ENCODE peak calls at places on chromosomes 16 and 17, in seven cellular contexts. One of them, this sample, is unnamed.

GRCh38 chr17:80104321-80104955 is 3.1 kb downstream of the GAA start:
- DNase-seq in IMR-90: no peak
- DNase-seq in LNCaP clone FGC: no peak
- DNase-seq in AG09319: no peak
- DNase-seq in tibial nerve: no peak
- DNase-seq in vagina: no peak
- DNase-seq in AG04449: no peak
- DNase-seq in this sample: no peak

GRCh38 chr16:89162314-89162713 is 9.2 kb upstream of the CDH15 start:
- DNase-seq in IMR-90: no peak
- DNase-seq in LNCaP clone FGC: no peak
- DNase-seq in AG09319: no peak
- DNase-seq in tibial nerve: no peak
- DNase-seq in vagina: no peak
- DNase-seq in AG04449: no peak
- DNase-seq in this sample: no peak

GRCh38 chr17:83127431-83128160 is 48.2 kb downstream of the METRNL start:
- DNase-seq in IMR-90: no peak
- DNase-seq in LNCaP clone FGC: no peak
- DNase-seq in AG09319: no peak
- DNase-seq in tibial nerve: no peak
- DNase-seq in vagina: no peak
- DNase-seq in AG04449: no peak
- DNase-seq in this sample: no peak

GRCh38 chr17:73584987-73585386 is 59.3 kb downstream of the SDK2 start:
- DNase-seq in IMR-90: no peak
- DNase-seq in LNCaP clone FGC: no peak
- DNase-seq in AG09319: no peak
- DNase-seq in tibial nerve: no peak
- DNase-seq in vagina: no peak
- DNase-seq in AG04449: no peak
- DNase-seq in this sample: no peak

GRCh38 chr16:68086336-68086821 is 1.2 kb downstream of the NFATC3 start:
- DNase-seq in IMR-90: peak
- DNase-seq in LNCaP clone FGC: no peak
- DNase-seq in AG09319: no peak
- DNase-seq in tibial nerve: no peak
- DNase-seq in vagina: no peak
- DNase-seq in AG04449: no peak
- DNase-seq in this sample: no peak

GRCh38 chr17:77882481-77883212 is 75.9 kb upstream of the TNRC6C start:
- DNase-seq in IMR-90: peak
- DNase-seq in LNCaP clone FGC: no peak
- DNase-seq in AG09319: no peak
- DNase-seq in tibial nerve: no peak
- DNase-seq in vagina: no peak
- DNase-seq in AG04449: no peak
- DNase-seq in this sample: peak

GRCh38 chr17:55722742-55723487 is at the start of gene TMEM100:
- DNase-seq in IMR-90: peak
- DNase-seq in LNCaP clone FGC: no peak
- DNase-seq in AG09319: peak
- DNase-seq in tibial nerve: no peak
- DNase-seq in vagina: peak
- DNase-seq in AG04449: no peak
- DNase-seq in this sample: no peak

GRCh38 chr16:2150418-2151187 is 2.2 kb downstream of the RAB26 start:
- DNase-seq in IMR-90: peak
- DNase-seq in LNCaP clone FGC: no peak
- DNase-seq in AG09319: no peak
- DNase-seq in tibial nerve: no peak
- DNase-seq in vagina: no peak
- DNase-seq in AG04449: no peak
- DNase-seq in this sample: no peak

GRCh38 chr17:71757156-71757555 is 363.7 kb upstream of the SOX9 start:
- DNase-seq in IMR-90: no peak
- DNase-seq in LNCaP clone FGC: no peak
- DNase-seq in AG09319: no peak
- DNase-seq in tibial nerve: no peak
- DNase-seq in vagina: no peak
- DNase-seq in AG04449: no peak
- DNase-seq in this sample: no peak

GRCh38 chr16:65392831-65393565 is 271.1 kb upstream of the CDH11 start:
- DNase-seq in IMR-90: no peak
- DNase-seq in LNCaP clone FGC: no peak
- DNase-seq in AG09319: no peak
- DNase-seq in tibial nerve: no peak
- DNase-seq in vagina: no peak
- DNase-seq in AG04449: no peak
- DNase-seq in this sample: no peak

GRCh38 chr16:70476272-70477020 is 22.1 kb downstream of the FCSK start:
- DNase-seq in IMR-90: peak
- DNase-seq in LNCaP clone FGC: no peak
- DNase-seq in AG09319: no peak
- DNase-seq in tibial nerve: no peak
- DNase-seq in vagina: no peak
- DNase-seq in AG04449: peak
- DNase-seq in this sample: peak

GRCh38 chr17:17141279-17141678 is 64.9 kb downstream of the PLD6 start:
- DNase-seq in IMR-90: no peak
- DNase-seq in LNCaP clone FGC: no peak
- DNase-seq in AG09319: no peak
- DNase-seq in tibial nerve: no peak
- DNase-seq in vagina: no peak
- DNase-seq in AG04449: no peak
- DNase-seq in this sample: no peak

GRCh38 chr17:17139972-17140589 is 66.1 kb downstream of the PLD6 start:
- DNase-seq in IMR-90: no peak
- DNase-seq in LNCaP clone FGC: no peak
- DNase-seq in AG09319: no peak
- DNase-seq in tibial nerve: no peak
- DNase-seq in vagina: no peak
- DNase-seq in AG04449: no peak
- DNase-seq in this sample: no peak

GRCh38 chr17:17141860-17142552 is 64.1 kb downstream of the PLD6 start:
- DNase-seq in IMR-90: peak
- DNase-seq in LNCaP clone FGC: no peak
- DNase-seq in AG09319: no peak
- DNase-seq in tibial nerve: no peak
- DNase-seq in vagina: no peak
- DNase-seq in AG04449: no peak
- DNase-seq in this sample: peak

GRCh38 chr17:17142556-17142955 is 63.6 kb downstream of the PLD6 start:
- DNase-seq in IMR-90: no peak
- DNase-seq in LNCaP clone FGC: no peak
- DNase-seq in AG09319: no peak
- DNase-seq in tibial nerve: no peak
- DNase-seq in vagina: no peak
- DNase-seq in AG04449: no peak
- DNase-seq in this sample: no peak

DNA sequence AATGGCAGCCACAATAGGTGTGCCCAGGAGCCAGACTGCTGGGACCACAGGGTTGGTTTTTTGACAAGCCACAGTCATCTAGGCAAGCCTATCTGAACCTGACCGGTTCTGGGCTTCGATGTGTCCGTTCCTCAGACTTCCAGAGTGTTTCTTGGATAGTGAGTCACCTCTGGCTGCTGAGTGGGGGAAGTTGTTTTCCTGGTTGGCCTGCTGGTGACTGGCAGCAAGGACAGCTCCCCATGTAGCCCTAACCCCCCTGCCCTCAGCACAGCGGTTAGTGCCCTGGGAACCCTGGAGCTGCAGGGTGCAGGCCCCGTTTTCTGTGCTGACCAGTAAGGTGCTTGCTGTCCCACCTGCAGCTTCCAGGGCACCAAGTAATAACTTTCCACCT is 65.5 kb downstream of the PLD6 start:
- DNase-seq in IMR-90: peak
- DNase-seq in LNCaP clone FGC: no peak
- DNase-seq in AG09319: no peak
- DNase-seq in tibial nerve: no peak
- DNase-seq in vagina: no peak
- DNase-seq in AG04449: no peak
- DNase-seq in this sample: no peak
- TF ChIP-seq CTCF in IMR-90: peak
- TF ChIP-seq CTCF in LNCaP clone FGC: no peak
- TF ChIP-seq CTCF in AG09319: peak
- TF ChIP-seq CTCF in tibial nerve: no peak
- TF ChIP-seq CTCF in vagina: no peak
- TF ChIP-seq CTCF in AG04449: peak
- TF ChIP-seq CTCF in this sample: no peak

GRCh38 chr17:81230043-81230820 is 7.5 kb upstream of the CEP131 start:
- DNase-seq in IMR-90: no peak
- DNase-seq in LNCaP clone FGC: no peak
- DNase-seq in AG09319: no peak
- DNase-seq in tibial nerve: no peak
- DNase-seq in vagina: no peak
- DNase-seq in AG04449: no peak
- DNase-seq in this sample: no peak
- TF ChIP-seq CTCF in IMR-90: peak
- TF ChIP-seq CTCF in LNCaP clone FGC: peak
- TF ChIP-seq CTCF in AG09319: peak
- TF ChIP-seq CTCF in tibial nerve: no peak
- TF ChIP-seq CTCF in vagina: no peak
- TF ChIP-seq CTCF in AG04449: peak
- TF ChIP-seq CTCF in this sample: peak

GRCh38 chr17:28551421-28552186 is 820 bp downstream of the UNC119 start:
- DNase-seq in IMR-90: no peak
- DNase-seq in LNCaP clone FGC: no peak
- DNase-seq in AG09319: no peak
- DNase-seq in tibial nerve: no peak
- DNase-seq in vagina: no peak
- DNase-seq in AG04449: no peak
- DNase-seq in this sample: peak

GRCh38 chr17:28555022-28555421 is 2.6 kb upstream of the UNC119 start:
- DNase-seq in IMR-90: no peak
- DNase-seq in LNCaP clone FGC: no peak
- DNase-seq in AG09319: no peak
- DNase-seq in tibial nerve: no peak
- DNase-seq in vagina: no peak
- DNase-seq in AG04449: no peak
- DNase-seq in this sample: no peak

GRCh38 chr17:28553000-28553505 is 629 bp upstream of the UNC119 start:
- DNase-seq in IMR-90: no peak
- DNase-seq in LNCaP clone FGC: no peak
- DNase-seq in AG09319: no peak
- DNase-seq in tibial nerve: no peak
- DNase-seq in vagina: no peak
- DNase-seq in AG04449: no peak
- DNase-seq in this sample: no peak

GRCh38 chr17:28552201-28552999 is at the start of gene UNC119:
- DNase-seq in IMR-90: peak
- DNase-seq in LNCaP clone FGC: no peak
- DNase-seq in AG09319: peak
- DNase-seq in tibial nerve: peak
- DNase-seq in vagina: no peak
- DNase-seq in AG04449: no peak
- DNase-seq in this sample: peak

GRCh38 chr17:28554565-28554964 is 2.1 kb upstream of the UNC119 start:
- DNase-seq in IMR-90: no peak
- DNase-seq in LNCaP clone FGC: no peak
- DNase-seq in AG09319: no peak
- DNase-seq in tibial nerve: no peak
- DNase-seq in vagina: no peak
- DNase-seq in AG04449: no peak
- DNase-seq in this sample: no peak
- TF ChIP-seq CTCF in IMR-90: no peak
- TF ChIP-seq CTCF in LNCaP clone FGC: peak
- TF ChIP-seq CTCF in AG09319: no peak
- TF ChIP-seq CTCF in tibial nerve: no peak
- TF ChIP-seq CTCF in vagina: no peak
- TF ChIP-seq CTCF in AG04449: no peak
- TF ChIP-seq CTCF in this sample: peak

DNA sequence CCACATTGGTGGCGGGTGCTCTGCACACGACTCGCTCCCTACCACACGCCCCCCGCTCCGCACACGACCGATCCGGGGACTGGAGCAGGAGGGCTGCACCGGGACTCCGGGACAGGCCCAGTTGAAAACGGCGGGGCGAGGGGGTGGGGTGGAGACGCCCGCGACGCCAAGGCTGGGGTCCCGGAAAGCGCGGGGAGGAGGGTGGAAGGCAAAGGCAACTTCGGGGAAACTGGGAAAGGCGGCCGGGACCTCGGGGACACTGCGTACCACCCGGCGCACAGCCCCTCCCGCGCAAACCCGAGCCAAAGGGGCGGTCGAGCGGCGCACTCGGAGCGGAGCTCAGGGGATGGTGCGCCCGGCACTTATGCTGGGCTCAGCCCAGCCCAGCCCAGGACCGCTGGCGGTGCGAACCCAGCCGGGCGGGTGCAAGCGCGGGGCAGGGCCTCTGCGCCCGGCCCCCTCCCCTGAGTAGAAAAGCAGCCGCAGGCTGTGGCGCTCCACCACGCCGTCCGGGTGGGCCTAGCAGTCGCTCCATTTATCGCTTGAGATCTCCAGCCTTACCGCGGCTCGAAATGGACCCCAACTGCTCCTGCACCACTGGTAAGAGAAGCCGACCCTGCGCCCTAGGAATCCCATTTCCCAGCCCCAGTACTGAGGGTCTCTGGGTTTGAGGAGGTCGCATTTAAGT is at the start of gene MT1M:
- DNase-seq in IMR-90: no peak
- DNase-seq in LNCaP clone FGC: no peak
- DNase-seq in AG09319: no peak
- DNase-seq in tibial nerve: no peak
- DNase-seq in vagina: no peak
- DNase-seq in AG04449: no peak
- DNase-seq in this sample: no peak
- TF ChIP-seq CTCF in IMR-90: no peak
- TF ChIP-seq CTCF in LNCaP clone FGC: no peak
- TF ChIP-seq CTCF in AG09319: no peak
- TF ChIP-seq CTCF in tibial nerve: peak
- TF ChIP-seq CTCF in vagina: no peak
- TF ChIP-seq CTCF in AG04449: no peak
- TF ChIP-seq CTCF in this sample: no peak

DNA sequence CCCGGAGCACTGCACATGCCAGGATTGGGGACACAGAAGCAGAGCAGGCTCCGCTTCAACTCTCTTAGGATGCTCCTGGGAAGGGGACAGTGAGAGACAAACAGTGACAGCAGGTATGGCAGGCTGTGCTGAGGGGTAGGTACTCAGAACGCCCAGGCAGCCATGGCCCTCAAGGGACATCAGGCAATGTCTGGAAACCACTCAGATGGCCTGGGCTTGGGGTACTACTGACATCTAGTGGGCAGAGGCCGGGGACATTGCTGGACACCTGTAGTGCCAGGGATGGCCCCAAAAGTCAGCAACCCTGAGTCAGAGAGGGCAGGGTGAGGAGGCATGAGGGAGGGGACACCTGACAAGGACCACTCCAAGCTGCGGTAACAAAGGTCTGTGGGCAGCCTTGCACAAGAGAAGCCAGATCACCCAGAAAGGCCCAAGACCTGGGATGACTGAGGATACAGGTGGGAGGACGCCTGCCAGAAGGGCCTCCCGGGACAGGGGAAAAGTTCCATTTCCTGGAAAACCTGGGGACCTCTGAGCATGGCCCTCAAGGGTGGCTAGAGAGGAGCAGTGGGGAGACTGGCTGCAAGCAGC is 21.2 kb downstream of the PEMT start:
- DNase-seq in IMR-90: peak
- DNase-seq in LNCaP clone FGC: no peak
- DNase-seq in AG09319: no peak
- DNase-seq in tibial nerve: no peak
- DNase-seq in vagina: no peak
- DNase-seq in AG04449: no peak
- DNase-seq in this sample: no peak
- TF ChIP-seq CTCF in IMR-90: peak
- TF ChIP-seq CTCF in LNCaP clone FGC: peak
- TF ChIP-seq CTCF in AG09319: peak
- TF ChIP-seq CTCF in tibial nerve: peak
- TF ChIP-seq CTCF in vagina: no peak
- TF ChIP-seq CTCF in AG04449: peak
- TF ChIP-seq CTCF in this sample: peak

GRCh38 chr17:63998050-63998720 is at the start of gene PRR29:
- DNase-seq in IMR-90: peak
- DNase-seq in LNCaP clone FGC: no peak
- DNase-seq in AG09319: no peak
- DNase-seq in tibial nerve: no peak
- DNase-seq in vagina: no peak
- DNase-seq in AG04449: no peak
- DNase-seq in this sample: peak
- TF ChIP-seq CTCF in IMR-90: no peak
- TF ChIP-seq CTCF in LNCaP clone FGC: no peak
- TF ChIP-seq CTCF in AG09319: no peak
- TF ChIP-seq CTCF in tibial nerve: no peak
- TF ChIP-seq CTCF in vagina: no peak
- TF ChIP-seq CTCF in AG04449: no peak
- TF ChIP-seq CTCF in this sample: no peak

This sample was measured in GM13976.